ENCODE peak calls at places on chromosomes 16 and 17, in eight cellular contexts. M is lung; C is trophoblast cell; F is ovary; A is prostate gland; J is fibroblast of lung; U is cardiac muscle cell; N is naive thymus-derived CD4-positive, alpha-beta T cell. K is an unnamed sample. For H3K4me1, the result is how much of the 10 kb centered on the place peaks cover.

GRCh38 chr16:1981972-1982574 is 804 bp upstream of the NOXO1 start:
- DNase-seq in F (no peak), A (peak), C (no peak), U (no peak), N (no peak), J (no peak), M (no peak), K (no peak)

GRCh38 chr16:13957197-13958078 is 37.5 kb downstream of the ERCC4 start:
- DNase-seq in M (peak), J (peak), U (no peak), F (peak), N (no peak), C (peak), A (peak), K (peak)

GRCh38 chr16:65054457-65054856 is 67.4 kb downstream of the CDH11 start:
- DNase-seq in C (no peak), A (no peak), J (no peak), U (no peak), M (no peak), N (no peak), F (no peak), K (no peak)

GRCh38 chr16:4272114-4272954 is 489 bp downstream of the TFAP4 start:
- DNase-seq in U (peak), A (peak), F (no peak), M (peak), J (peak), C (peak), N (peak), K (peak)

GRCh38 chr17:78707016-78707415 is 75.1 kb downstream of the CYTH1 start:
- DNase-seq in C (no peak), M (no peak), J (no peak), U (no peak), A (no peak), F (no peak), N (no peak), K (peak)

GRCh38 chr17:50631908-50632571 is 2.6 kb upstream of the ABCC3 start:
- DNase-seq in U (no peak), C (no peak), F (no peak), M (no peak), N (no peak), J (no peak), A (no peak), K (no peak)

GRCh38 chr16:72255785-72256184 is 83.8 kb upstream of the PMFBP1 start:
- DNase-seq in C (no peak), N (no peak), M (no peak), A (no peak), J (peak), F (no peak), U (no peak), K (no peak)

GRCh38 chr17:80850109-80850508 is 141.5 kb upstream of the CHMP6 start:
- DNase-seq in N (no peak), M (no peak), C (no peak), U (no peak), A (no peak), J (no peak), F (no peak), K (no peak)

GRCh38 chr17:45750779-45751440 is 33.2 kb upstream of the CRHR1 start:
- DNase-seq in C (no peak), A (no peak), N (no peak), J (no peak), M (no peak), F (no peak), U (no peak), K (no peak)

GRCh38 chr16:31325171-31325570 is 29.8 kb upstream of the ITGAX start:
- DNase-seq in M (no peak), A (no peak), C (no peak), N (no peak), U (no peak), J (no peak), F (no peak), K (no peak)

GRCh38 chr16:30499284-30499683 is 26.7 kb downstream of the ITGAL start:
- DNase-seq in F (no peak), J (no peak), A (no peak), M (no peak), C (no peak), N (no peak), U (no peak), K (no peak)

GRCh38 chr16:81243927-81244326 is 5.4 kb downstream of the BCO1 start:
- DNase-seq in F (no peak), J (no peak), A (no peak), U (no peak), M (no peak), C (no peak), N (no peak), K (peak)

GRCh38 chr17:68378202-68379149 is 78.8 kb downstream of the WIPI1 start:
- DNase-seq in U (no peak), N (no peak), J (peak), M (peak), F (peak), C (peak), A (peak), K (peak)

GRCh38 chr17:65514541-65514940 is 46.9 kb downstream of the AXIN2 start:
- DNase-seq in U (no peak), N (no peak), C (no peak), M (no peak), F (no peak), A (no peak), J (peak), K (no peak)

GRCh38 chr17:49616546-49617205 is 41.0 kb downstream of the NXPH3 start:
- DNase-seq in N (no peak), A (no peak), C (no peak), F (peak), U (no peak), J (peak), M (peak), K (no peak)

GRCh38 chr17:30290696-30291570 is 811 bp downstream of the BLMH start:
- DNase-seq in F (peak), M (peak), J (peak), N (peak), U (peak), C (peak), A (peak), K (peak)

GRCh38 chr16:89358030-89359005 is 132.0 kb downstream of the ANKRD11 start:
- DNase-seq in A (no peak), C (no peak), U (no peak), M (no peak), N (no peak), J (no peak), F (peak), K (no peak)

GRCh38 chr17:28759296-28759865 is 15.6 kb downstream of the TRAF4 start:
- DNase-seq in F (no peak), M (no peak), U (no peak), J (no peak), N (no peak), C (no peak), A (no peak), K (no peak)

GRCh38 chr16:72428611-72429376 is 256.8 kb upstream of the PMFBP1 start:
- DNase-seq in M (no peak), F (no peak), J (no peak), N (no peak), U (no peak), C (no peak), A (no peak), K (no peak)

GRCh38 chr16:66382171-66382965 is 15.9 kb downstream of the CDH5 start:
- DNase-seq in N (no peak), F (no peak), J (peak), C (peak), M (no peak), A (no peak), U (no peak), K (peak)

GRCh38 chr16:65225488-65225887 is 103.6 kb upstream of the CDH11 start:
- DNase-seq in A (no peak), F (no peak), M (no peak), C (no peak), U (no peak), J (no peak), N (no peak), K (no peak)

GRCh38 chr17:48338720-48339119 is 91.3 kb downstream of the SKAP1 start:
- DNase-seq in N (no peak), A (no peak), M (no peak), U (no peak), C (no peak), J (no peak), F (no peak), K (no peak)

GRCh38 chr17:42347606-42348005 is 40.6 kb downstream of the STAT3 start:
- DNase-seq in A (no peak), N (no peak), C (no peak), M (no peak), U (no peak), J (no peak), F (no peak), K (no peak)
- H3K4me1 ChIP-seq in A (under half), N (under half), C (under half), M (under half), U (under half), J (under half), F (under half), K (under half)

GRCh38 chr17:72995008-72995656 is 97.4 kb downstream of the SLC39A11 start:
- DNase-seq in J (no peak), F (no peak), N (no peak), C (no peak), U (no peak), A (no peak), M (no peak), K (peak)
- H3K4me1 ChIP-seq in J (under half), F (under half), N (under half), C (under half), U (under half), A (under half), M (under half), K (under half)

GRCh38 chr17:17119106-17119505 is 76.8 kb downstream of the MPRIP start:
- DNase-seq in N (no peak), J (no peak), M (peak), C (no peak), A (no peak), F (no peak), U (no peak), K (no peak)

GRCh38 chr17:17118399-17118798 is 76.1 kb downstream of the MPRIP start:
- DNase-seq in N (no peak), C (no peak), A (no peak), J (no peak), F (no peak), U (no peak), M (no peak), K (no peak)

GRCh38 chr17:17119533-17119932 is 77.3 kb downstream of the MPRIP start:
- DNase-seq in U (no peak), N (peak), M (no peak), C (no peak), F (no peak), A (no peak), J (peak), K (no peak)

GRCh38 chr17:17116406-17116805 is 74.1 kb downstream of the MPRIP start:
- DNase-seq in M (no peak), N (no peak), C (no peak), F (no peak), U (no peak), A (no peak), J (no peak), K (no peak)

GRCh38 chr17:17117923-17118322 is 75.7 kb downstream of the MPRIP start:
- DNase-seq in C (no peak), J (no peak), U (no peak), M (no peak), N (no peak), F (no peak), A (no peak), K (no peak)
- H3K4me1 ChIP-seq in C (under half), J (under half), U (under half), M (under half), N (half or more), F (half or more), A (under half), K (under half)

DNA sequence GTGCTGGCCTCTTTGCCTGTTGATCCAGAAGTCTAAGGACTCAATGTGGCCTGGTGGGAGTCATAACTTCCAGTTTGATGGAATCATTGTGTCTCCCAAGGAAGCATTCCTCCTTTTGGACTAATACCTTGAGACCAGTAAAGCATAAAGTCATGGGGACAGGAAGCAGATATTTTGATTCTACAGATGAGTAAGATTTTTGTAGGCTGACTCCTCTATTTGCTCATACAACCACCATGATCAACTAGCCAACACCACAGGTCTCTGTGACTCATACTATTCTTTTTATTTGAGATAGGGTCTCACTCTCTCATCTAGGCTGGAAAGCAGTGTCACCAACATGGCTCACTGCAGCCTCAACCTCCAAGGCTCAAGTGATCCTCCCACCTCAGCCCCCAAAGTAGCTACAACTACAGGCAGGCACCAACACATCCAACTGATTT is 6.2 kb downstream of the MT2A start:
- DNase-seq in M (no peak), C (no peak), A (no peak), J (no peak), N (no peak), F (no peak), U (no peak), K (no peak)
- H3K4me1 ChIP-seq in M (under half), C (under half), A (under half), J (under half), N (under half), F (under half), U (under half), K (under half)

DNA sequence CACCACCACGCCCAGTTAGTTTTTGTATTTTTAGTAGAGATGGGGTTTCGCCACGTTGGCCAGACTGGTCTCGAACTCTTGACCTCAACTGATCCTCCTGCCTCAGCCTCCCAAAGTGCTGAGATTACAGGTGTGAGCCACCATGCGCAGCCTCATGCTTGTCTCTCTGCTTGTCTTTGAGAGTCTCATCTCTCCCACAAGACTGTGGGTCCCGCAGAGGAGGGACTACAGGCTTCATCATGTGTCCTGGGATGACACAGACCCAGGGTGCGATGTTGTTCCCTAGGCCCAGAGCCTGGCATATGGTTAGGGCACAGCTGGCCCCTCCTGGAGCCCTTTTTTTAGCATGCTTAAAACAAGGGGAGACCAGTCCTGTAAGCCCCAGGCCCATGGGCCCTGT is 101.9 kb downstream of the NDE1 start:
- DNase-seq in F (no peak), M (no peak), A (no peak), J (no peak), U (no peak), N (no peak), C (no peak), K (no peak)
- H3K4me1 ChIP-seq in F (under half), M (under half), A (under half), J (under half), U (under half), N (under half), C (under half), K (under half)

GRCh38 chr16:20879175-20880053 is 20.7 kb downstream of the DCUN1D3 start:
- DNase-seq in M (no peak), A (no peak), F (no peak), J (peak), U (no peak), C (no peak), N (no peak), K (no peak)
- H3K4me1 ChIP-seq in M (under half), A (under half), F (under half), J (under half), U (under half), C (under half), N (under half), K (under half)

GRCh38 chr17:75345514-75346167 is 56.4 kb upstream of the SLC25A19 start:
- DNase-seq in U (no peak), C (no peak), N (peak), F (no peak), J (no peak), A (no peak), M (no peak), K (peak)
- H3K4me1 ChIP-seq in U (under half), C (under half), N (half or more), F (under half), J (under half), A (under half), M (under half), K (under half)

GRCh38 chr17:16418684-16419066 is 3.3 kb downstream of the TRPV2 start:
- DNase-seq in U (no peak), J (no peak), F (no peak), C (no peak), A (no peak), M (no peak), N (no peak), K (no peak)

GRCh38 chr17:16417896-16418683 is 2.7 kb downstream of the TRPV2 start:
- DNase-seq in C (no peak), U (no peak), A (no peak), J (peak), M (no peak), F (no peak), N (no peak), K (peak)

GRCh38 chr17:16419074-16419928 is 3.9 kb downstream of the TRPV2 start:
- DNase-seq in C (peak), M (no peak), N (no peak), U (no peak), F (no peak), A (no peak), J (peak), K (peak)

GRCh38 chr17:16417399-16417798 is 2.0 kb downstream of the TRPV2 start:
- DNase-seq in U (no peak), N (no peak), M (no peak), A (no peak), J (no peak), C (no peak), F (no peak), K (no peak)

GRCh38 chr17:16415031-16415924 is at the start of gene TRPV2:
- DNase-seq in M (no peak), J (no peak), C (no peak), U (peak), A (no peak), N (peak), F (peak), K (peak)
- H3K4me1 ChIP-seq in M (under half), J (under half), C (under half), U (under half), A (under half), N (under half), F (under half), K (under half)

GRCh38 chr16:68084504-68085258 is 489 bp upstream of the NFATC3 start:
- DNase-seq in N (peak), M (peak), A (peak), C (peak), U (peak), F (peak), J (peak), K (peak)
- H3K4me1 ChIP-seq in N (half or more), M (under half), A (under half), C (under half), U (under half), F (under half), J (under half), K (under half)